ENCODE peak calls at places on chromosomes 4 and X, in four cellular contexts. Z is HepG2, T is WTC11, Y is K562. H is an unnamed sample.

GRCh38 chrX:10008483-10009056 is 41.4 kb downstream of the CLDN34 start:
- DNase-seq in T (no peak), Y (no peak), Z (no peak), H (no peak)

GRCh38 chr4:87961993-87962791 is 13.3 kb upstream of the SPP1 start:
- DNase-seq in Y (no peak), Z (no peak), T (no peak), H (no peak)

GRCh38 chr4:244471-244870 is 60.8 kb downstream of the ZNF732 start:
- DNase-seq in Z (peak; percentile 21), Y (peak; percentile 19), T (peak; percentile 59), H (peak; percentile 15)

GRCh38 chrX:132127748-132128147 is at the start of gene FRMD7:
- DNase-seq in Z (no peak), T (peak; percentile 15), Y (no peak), H (no peak)

GRCh38 chr4:73206236-73206635 is 52.4 kb downstream of the ANKRD17 start:
- DNase-seq in Y (no peak), T (no peak), Z (no peak), H (no peak)

GRCh38 chrX:38117485-38117884 is 103.2 kb downstream of the SRPX start:
- DNase-seq in T (no peak), Y (no peak), Z (no peak), H (no peak)

GRCh38 chr4:132792305-132792704 is 356.8 kb upstream of the PCDH10 start:
- DNase-seq in T (no peak), Z (no peak), Y (no peak), H (no peak)

GRCh38 chr4:71550220-71551190 is 211.7 kb downstream of the SLC4A4 start:
- DNase-seq in Y (no peak), Z (no peak), T (peak; percentile 15), H (no peak)

GRCh38 chr4:40576651-40577480 is 52.8 kb downstream of the RBM47 start:
- DNase-seq in Z (peak; percentile 98), Y (peak; percentile 15), T (no peak), H (no peak)

GRCh38 chrX:72387247-72387646 is 81.5 kb upstream of the CITED1 start:
- DNase-seq in T (no peak), Z (no peak), Y (no peak), H (no peak)

GRCh38 chr4:53010320-53010719 is 148.2 kb downstream of the RASL11B start:
- DNase-seq in Y (no peak), Z (no peak), T (no peak), H (no peak)

GRCh38 chrX:98028691-98029090 is 1145.0 kb downstream of the RPA4 start:
- DNase-seq in Y (no peak), Z (no peak), T (no peak), H (no peak)

GRCh38 chr4:153115322-153116100 is 88.7 kb upstream of the TRIM2 start:
- DNase-seq in Z (peak; percentile 11), T (no peak), Y (no peak), H (no peak)

GRCh38 chr4:51894246-51894645 is 51.3 kb downstream of the DCUN1D4 start:
- DNase-seq in Y (no peak), T (no peak), Z (no peak), H (no peak)

GRCh38 chr4:160772668-160773067 is 1391.1 kb downstream of the FSTL5 start:
- DNase-seq in Y (no peak), T (no peak), Z (no peak), H (no peak)

GRCh38 chr4:75344915-75345314 is 169.3 kb downstream of the RCHY1 start:
- DNase-seq in Z (no peak), T (no peak), Y (no peak), H (no peak)

GRCh38 chr4:2094545-2094944 is 35.4 kb downstream of the NAT8L start:
- DNase-seq in Y (no peak), T (no peak), Z (no peak), H (no peak)

GRCh38 chrX:139642241-139642927 is 65.6 kb downstream of the MCF2 start:
- DNase-seq in Y (no peak), Z (no peak), T (no peak), H (no peak)

GRCh38 chrX:109856974-109857373 is 123.9 kb upstream of the ACSL4 start:
- DNase-seq in Z (peak; percentile 28), Y (peak; percentile 30), T (no peak), H (peak; percentile 40)
- TF ChIP-seq ELF4 in Z (no peak), Y (no peak), T (no peak), H (no peak)

GRCh38 chrX:68415289-68415688 is 18.0 kb downstream of the OPHN1 start:
- DNase-seq in T (no peak), Y (no peak), Z (no peak), H (no peak)
- TF ChIP-seq ELF4 in T (no peak), Y (no peak), Z (no peak), H (no peak)

GRCh38 chr4:173243321-173243720 is 74.7 kb downstream of the GALNT7 start:
- DNase-seq in Z (no peak), Y (no peak), T (no peak), H (no peak)
- TF ChIP-seq ELF4 in Z (no peak), Y (no peak), T (no peak), H (no peak)

GRCh38 chr4:151905197-151905596 is 144.4 kb upstream of the GATB start:
- DNase-seq in Z (no peak), T (no peak), Y (no peak), H (no peak)
- TF ChIP-seq ELF4 in Z (no peak), T (no peak), Y (no peak), H (no peak)

DNA sequence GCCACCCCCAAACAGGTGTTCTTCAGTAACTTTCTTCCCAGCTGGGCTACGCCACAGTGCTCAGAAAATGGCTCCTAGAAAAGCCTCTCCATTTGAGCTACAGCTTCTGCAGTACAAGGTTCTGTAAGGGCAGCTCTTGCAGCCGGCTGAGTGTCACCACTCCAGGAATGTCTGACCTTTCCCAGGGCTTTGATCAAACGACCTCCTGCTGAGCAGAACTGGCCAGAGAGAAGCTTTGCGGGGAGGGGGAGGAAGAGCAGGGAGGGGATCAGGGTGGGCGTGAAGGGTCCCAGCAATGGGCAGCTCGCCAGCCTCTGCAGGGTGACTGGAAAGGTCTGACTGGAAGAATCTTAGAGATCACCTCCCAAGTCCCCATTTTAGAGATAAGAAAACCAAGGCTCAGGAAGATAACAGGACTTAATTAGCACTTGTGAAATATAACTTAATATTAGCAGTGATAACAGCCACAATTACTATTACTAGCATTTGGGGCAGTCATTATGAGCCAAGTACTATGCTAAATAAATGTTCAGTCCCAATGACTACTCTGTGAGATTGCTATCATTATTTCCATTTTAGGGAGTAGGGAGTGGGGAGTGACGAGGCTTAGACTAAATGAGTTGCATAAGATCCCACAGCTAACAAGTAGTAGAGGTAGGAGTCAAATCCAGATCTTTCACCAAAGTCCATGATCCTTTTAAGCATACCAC is 51.1 kb downstream of the LEF1 start:
- DNase-seq in T (peak; percentile 67), Z (peak; percentile 16), Y (peak; percentile 26), H (peak; percentile 24)
- TF ChIP-seq ELF4 in T (no peak), Z (no peak), Y (no peak), H (no peak)

DNA sequence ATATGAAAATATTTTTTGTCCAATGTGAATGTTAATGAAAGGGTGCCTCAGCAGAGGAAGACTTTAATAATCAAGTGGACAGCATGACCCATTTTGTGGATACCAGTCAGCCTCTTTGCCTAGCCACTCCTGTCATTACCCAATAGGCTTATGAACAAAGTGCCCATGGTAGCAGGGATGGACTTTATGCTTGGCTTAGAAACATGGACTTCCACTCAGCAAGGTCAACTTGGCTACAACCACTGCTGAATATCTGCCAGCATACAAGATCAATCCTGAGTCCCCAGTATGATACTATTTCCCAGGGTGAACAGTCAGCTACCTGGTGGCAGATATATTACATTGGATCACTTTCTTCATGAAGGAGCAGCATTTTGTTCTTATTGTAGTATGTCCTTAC is 56.7 kb upstream of the NXF3 start:
- DNase-seq in T (no peak), Y (no peak), Z (no peak), H (no peak)
- TF ChIP-seq ELF4 in T (no peak), Y (no peak), Z (no peak), H (no peak)

DNA sequence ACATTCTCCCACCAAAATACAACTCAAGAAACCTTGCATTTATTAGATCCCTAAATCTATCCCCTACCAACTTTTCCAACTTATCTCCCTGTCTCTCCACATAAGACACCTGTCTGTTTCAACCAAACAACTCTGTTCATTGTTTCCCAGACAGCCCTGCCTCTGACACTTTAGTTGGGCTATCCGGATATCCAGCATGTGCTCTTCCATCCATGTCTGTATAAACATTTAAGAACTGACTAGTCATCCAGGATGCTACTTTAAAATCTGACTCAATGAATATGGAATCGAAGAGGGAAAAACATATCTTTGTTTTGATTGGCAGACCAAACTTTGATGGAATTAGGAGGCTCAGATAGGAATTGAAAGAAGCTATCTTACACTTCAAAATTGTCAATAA is 143.2 kb upstream of the DCAF8L1 start:
- DNase-seq in Y (no peak), Z (no peak), T (no peak), H (no peak)
- TF ChIP-seq ELF4 in Y (no peak), Z (no peak), T (no peak), H (no peak)

DNA sequence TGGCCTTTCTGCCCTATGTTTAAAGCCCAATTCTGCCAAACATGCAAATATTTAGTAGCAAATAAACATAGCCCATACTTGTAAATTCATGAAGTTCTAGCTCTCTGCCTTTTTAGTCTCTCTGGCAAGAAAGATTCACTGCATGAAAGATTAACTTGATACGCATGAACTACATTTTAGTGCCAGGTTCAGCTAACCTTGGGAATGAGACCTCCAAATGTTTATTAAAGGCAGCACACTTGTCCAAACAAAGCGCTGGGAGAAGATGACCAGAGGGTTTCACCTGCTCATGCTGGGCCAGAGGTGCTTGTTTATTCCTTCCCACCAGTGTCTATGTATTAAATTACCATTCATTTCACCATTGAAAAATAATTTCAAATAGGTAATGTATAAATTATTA is 44.5 kb upstream of the IL1RAPL1 start:
- DNase-seq in Z (no peak), Y (no peak), T (no peak), H (no peak)
- TF ChIP-seq ELF4 in Z (no peak), Y (no peak), T (no peak), H (no peak)

DNA sequence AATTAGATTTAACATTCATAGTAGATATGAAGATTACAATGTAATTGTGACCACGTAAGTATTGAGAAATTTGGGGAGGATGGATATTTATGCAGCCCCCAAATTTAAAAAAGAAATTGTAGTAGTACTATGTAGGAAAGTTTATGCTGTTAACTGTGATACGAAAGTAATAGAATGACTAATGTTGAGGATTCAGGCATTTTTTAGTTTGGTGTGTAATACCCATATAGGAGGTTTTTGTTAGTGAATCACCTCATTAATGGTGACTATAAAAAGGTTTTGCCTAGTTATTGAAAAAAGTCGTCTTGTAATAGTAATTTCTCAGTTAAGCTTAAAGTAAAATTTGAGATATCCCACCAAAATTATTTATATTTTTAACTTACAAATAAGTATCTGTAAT is 67.2 kb downstream of the SMARCAD1 start:
- DNase-seq in Z (no peak), Y (no peak), T (no peak), H (no peak)
- TF ChIP-seq ELF4 in Z (no peak), Y (no peak), T (no peak), H (no peak)